ENCODE peak calls at places on chromosomes 2 and 18, in six cellular contexts. T is K562, I is PC-3, M is GM10248, W is GM12878, B is cardiac muscle cell. O is an unnamed sample.

GRCh38 chr2:11833601-11834000 is 87.2 kb downstream of the LPIN1 start:
- DNase-seq in T (no peak), I (no peak), M (no peak), W (no peak), B (peak), O (peak)

GRCh38 chr2:240363718-240364581 is 71.5 kb upstream of the GPC1 start:
- DNase-seq in T (no peak), I (no peak), M (no peak), W (no peak), B (no peak), O (no peak)

GRCh38 chr2:169507698-169508097 is 1.8 kb upstream of the KLHL41 start:
- DNase-seq in T (no peak), I (peak), M (peak), W (no peak), B (peak), O (no peak)

GRCh38 chr18:68848242-68848641 is 50.4 kb downstream of the CCDC102B start:
- DNase-seq in T (no peak), I (no peak), M (no peak), W (no peak), B (no peak), O (no peak)

GRCh38 chr2:73830871-73831401 is 2.2 kb downstream of the STAMBP start:
- DNase-seq in T (no peak), I (peak), M (no peak), W (no peak), B (peak), O (no peak)

GRCh38 chr18:21053127-21053526 is 58.5 kb downstream of the ROCK1 start:
- DNase-seq in T (no peak), I (peak), M (no peak), W (no peak), B (peak), O (peak)

GRCh38 chr2:223306371-223306770 is 254.4 kb downstream of the KCNE4 start:
- DNase-seq in T (peak), I (peak), M (no peak), W (no peak), B (peak), O (peak)

GRCh38 chr2:176653856-176654443 is 384.7 kb downstream of the MTX2 start:
- DNase-seq in T (peak), I (peak), M (no peak), W (no peak), B (peak), O (peak)

GRCh38 chr2:27638709-27639108 is 9.9 kb downstream of the GPN1 start:
- DNase-seq in T (no peak), I (peak), M (no peak), W (no peak), B (no peak), O (peak)

GRCh38 chr2:36800381-36800780 is 103.9 kb downstream of the VIT start:
- DNase-seq in T (peak), I (no peak), M (no peak), W (no peak), B (no peak), O (no peak)

GRCh38 chr2:42974697-42975357 is 182.4 kb upstream of the HAAO start:
- DNase-seq in T (peak), I (peak), M (peak), W (no peak), B (peak), O (no peak)

GRCh38 chr2:240111253-240111652 is 24.9 kb downstream of the COPS9 start:
- DNase-seq in T (no peak), I (no peak), M (no peak), W (no peak), B (peak), O (no peak)

GRCh38 chr2:102130651-102130991 is 11.9 kb upstream of the IL1R1 start:
- DNase-seq in T (no peak), I (no peak), M (no peak), W (no peak), B (no peak), O (no peak)

GRCh38 chr2:128727914-128728313 is 409.2 kb upstream of the HS6ST1 start:
- DNase-seq in T (no peak), I (peak), M (no peak), W (no peak), B (peak), O (peak)

GRCh38 chr2:196884368-196884767 is 42.1 kb downstream of the PGAP1 start:
- DNase-seq in T (no peak), I (no peak), M (no peak), W (no peak), B (no peak), O (no peak)

GRCh38 chr2:85743304-85743978 is 10.3 kb upstream of the ATOH8 start:
- DNase-seq in T (no peak), I (no peak), M (no peak), W (no peak), B (peak), O (no peak)

GRCh38 chr18:79644666-79645057 is 34.9 kb upstream of the CTDP1 start:
- DNase-seq in T (no peak), I (no peak), M (no peak), W (no peak), B (peak), O (peak)

GRCh38 chr18:43719264-43719795 is 442.0 kb upstream of the SYT4 start:
- DNase-seq in T (no peak), I (peak), M (no peak), W (no peak), B (no peak), O (no peak)

GRCh38 chr2:151051584-151052220 is 210.0 kb downstream of the RBM43 start:
- DNase-seq in T (peak), I (peak), M (peak), W (no peak), B (peak), O (no peak)

GRCh38 chr18:79949571-79950439 is 1.6 kb downstream of the SLC66A2 start:
- DNase-seq in T (no peak), I (no peak), M (no peak), W (no peak), B (no peak), O (no peak)

GRCh38 chr2:120104002-120104467 is 91.2 kb downstream of the EPB41L5 start:
- DNase-seq in T (no peak), I (peak), M (no peak), W (no peak), B (peak), O (peak)

GRCh38 chr18:3793545-3793944 is 343.6 kb downstream of the TGIF1 start:
- DNase-seq in T (no peak), I (no peak), M (no peak), W (no peak), B (peak), O (no peak)

GRCh38 chr18:58590231-58590630 is 38.7 kb downstream of the ALPK2 start:
- DNase-seq in T (no peak), I (no peak), M (no peak), W (no peak), B (peak), O (peak)

GRCh38 chr2:37466533-37467230 is 122.3 kb downstream of the QPCT start:
- DNase-seq in T (no peak), I (no peak), M (no peak), W (no peak), B (peak), O (no peak)

GRCh38 chr2:39243469-39244123 is at the start of gene CDKL4:
- DNase-seq in T (no peak), I (no peak), M (peak), W (no peak), B (peak), O (no peak)

GRCh38 chr2:118945921-118946320 is 3.9 kb downstream of the MARCO start:
- DNase-seq in T (no peak), I (no peak), M (no peak), W (no peak), B (no peak), O (no peak)

GRCh38 chr2:18915227-18915626 is 325.9 kb upstream of the NT5C1B start:
- DNase-seq in T (no peak), I (no peak), M (no peak), W (no peak), B (no peak), O (no peak)

GRCh38 chr2:217976301-217976700 is 26.5 kb downstream of the TNS1 start:
- DNase-seq in T (no peak), I (no peak), M (no peak), W (no peak), B (no peak), O (no peak)

DNA sequence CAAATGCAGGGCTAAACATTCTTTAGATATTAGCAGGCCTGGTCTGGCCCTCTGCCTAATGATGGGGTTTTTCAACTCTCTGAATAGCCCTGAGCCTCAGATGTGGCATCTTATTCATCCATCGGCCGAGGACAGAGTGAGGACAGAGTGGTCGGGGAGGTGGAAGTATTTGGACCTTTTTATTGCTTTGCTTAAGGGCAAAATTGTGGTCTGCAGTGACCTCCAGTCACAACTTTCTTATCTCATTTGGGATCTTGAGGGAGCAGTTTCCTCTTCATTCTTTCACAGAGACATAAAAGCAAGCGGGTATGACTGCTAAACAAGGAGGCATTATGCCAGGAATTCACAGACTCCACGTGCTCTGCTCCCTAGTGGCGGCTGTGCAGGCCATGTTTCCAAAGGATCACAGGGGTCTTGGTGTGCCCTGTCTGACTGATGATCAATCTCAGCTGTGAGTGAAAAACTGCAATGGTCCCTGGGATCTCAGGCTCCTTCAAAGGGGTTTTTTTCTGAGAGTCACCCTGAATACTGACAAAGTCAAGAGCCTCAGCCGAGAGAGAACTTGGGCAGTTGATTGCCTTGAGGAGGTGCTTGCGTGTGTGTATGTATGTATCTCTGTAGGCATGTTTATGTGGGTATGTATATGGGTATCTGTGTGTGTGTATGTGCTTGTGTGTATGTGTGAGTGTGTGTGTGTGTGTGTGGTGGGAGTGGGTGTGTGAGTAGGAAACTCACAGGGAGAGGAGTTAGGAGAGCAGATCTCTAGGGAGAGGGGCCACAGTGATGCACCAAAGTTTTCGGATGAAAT is 47.6 kb downstream of the RAPGEF4 start:
- DNase-seq in T (no peak), I (peak), M (no peak), W (no peak), B (peak), O (peak)
- TF ChIP-seq CTCF in T (no peak), I (peak), M (no peak), W (no peak), B (peak), O (peak)

GRCh38 chr18:29749699-29750098 is 1292.8 kb downstream of the DSC3 start:
- DNase-seq in T (no peak), I (peak), M (no peak), W (no peak), B (peak), O (peak)
- TF ChIP-seq CTCF in T (no peak), I (no peak), M (no peak), W (no peak), B (no peak), O (no peak)

GRCh38 chr2:57448816-57449215 is 597.8 kb upstream of the VRK2 start:
- DNase-seq in T (no peak), I (no peak), M (no peak), W (no peak), B (no peak), O (no peak)

GRCh38 chr2:57450170-57450569 is 596.4 kb upstream of the VRK2 start:
- DNase-seq in T (no peak), I (no peak), M (peak), W (no peak), B (no peak), O (no peak)

DNA sequence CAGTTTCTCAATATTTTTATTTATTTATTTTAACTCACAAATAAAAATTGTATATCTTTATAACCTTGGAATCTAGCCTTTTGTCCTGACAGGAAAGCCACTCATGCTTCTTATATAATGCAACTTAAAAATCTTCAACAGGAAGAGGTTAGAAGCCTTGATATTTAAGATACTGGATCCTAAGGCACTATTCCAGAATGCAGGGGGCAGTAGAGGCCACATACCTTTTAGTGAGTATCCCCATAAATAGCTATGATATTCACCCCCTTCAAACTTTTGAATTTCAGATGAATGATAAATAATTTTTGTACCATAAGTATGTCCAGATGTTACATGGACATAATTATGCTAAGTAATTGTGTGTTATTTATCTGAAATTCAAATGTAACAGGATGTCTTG is 592.7 kb upstream of the VRK2 start:
- DNase-seq in T (no peak), I (peak), M (no peak), W (no peak), B (no peak), O (no peak)
- TF ChIP-seq CTCF in T (no peak), I (peak), M (no peak), W (no peak), B (no peak), O (no peak)

GRCh38 chr18:65568866-65569265 is 181.9 kb upstream of the CDH7 start:
- DNase-seq in T (no peak), I (peak), M (no peak), W (no peak), B (no peak), O (no peak)

DNA sequence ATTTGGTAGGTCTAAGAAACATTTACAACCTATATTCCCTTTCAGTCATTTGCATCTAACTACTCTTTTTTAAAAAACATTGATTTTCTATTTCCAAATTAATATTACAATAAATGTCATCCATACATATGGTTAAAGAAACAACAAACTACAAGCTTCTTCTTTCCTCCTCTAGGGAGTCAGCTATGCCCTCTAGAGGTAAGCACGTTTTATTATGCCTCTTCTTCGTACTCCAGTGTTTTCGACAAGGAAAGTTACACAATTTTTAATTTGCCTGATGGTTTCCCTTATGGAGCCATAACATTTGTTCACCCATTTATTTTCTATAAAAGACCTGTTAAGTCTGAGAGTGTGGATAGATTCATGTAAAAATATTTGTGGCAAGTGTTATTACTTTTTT is 183.4 kb upstream of the CDH7 start:
- DNase-seq in T (no peak), I (peak), M (no peak), W (no peak), B (no peak), O (no peak)
- TF ChIP-seq CTCF in T (no peak), I (peak), M (no peak), W (no peak), B (no peak), O (no peak)

DNA sequence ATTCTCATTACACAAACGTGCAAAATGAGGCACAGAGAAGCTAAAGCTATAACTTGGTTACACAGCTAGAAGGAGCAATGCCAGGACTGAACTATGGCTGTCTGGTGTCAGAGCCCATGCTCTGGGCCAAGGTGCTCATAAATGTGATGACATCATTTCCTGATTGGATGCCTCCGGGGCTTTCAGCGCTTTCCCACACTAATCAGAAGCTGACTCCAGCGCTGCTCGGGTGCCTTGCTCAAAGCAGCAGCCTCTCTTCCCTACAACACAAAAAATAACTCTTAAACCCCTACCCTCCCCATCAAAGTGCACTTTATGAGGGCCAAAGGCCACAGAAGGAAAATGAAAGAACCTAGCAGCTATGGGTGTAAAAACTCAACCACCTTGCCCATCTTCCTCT is 90.7 kb downstream of the STK39 start:
- DNase-seq in T (no peak), I (peak), M (no peak), W (no peak), B (peak), O (no peak)
- TF ChIP-seq CTCF in T (no peak), I (no peak), M (no peak), W (no peak), B (no peak), O (no peak)